ENCODE peak calls at places on chromosomes 2 and 18, in eight cellular contexts. R is spleen, E is brain microvascular endothelial cell, C is heart right ventricle, F is AG04449, A is sigmoid colon, O is aorta, S is endothelial cell of umbilical vein. G is an unnamed sample.

GRCh38 chr2:37625156-37625555 is 46.3 kb downstream of the CDC42EP3 start:
- DNase-seq in S (no peak), F (no peak), R (no peak), O (no peak), C (no peak), E (peak), A (no peak), G (no peak)

GRCh38 chr18:72410399-72410798 is 133.7 kb downstream of the CBLN2 start:
- DNase-seq in S (no peak), O (no peak), A (no peak), R (no peak), E (no peak), F (no peak), C (no peak), G (no peak)

GRCh38 chr2:234916674-234917073 is 35.1 kb upstream of the SH3BP4 start:
- DNase-seq in S (no peak), R (no peak), A (no peak), E (no peak), F (no peak), C (no peak), O (no peak), G (no peak)

GRCh38 chr2:24919100-24919976 is 699 bp downstream of the ADCY3 start:
- DNase-seq in C (no peak), S (no peak), O (peak), E (no peak), A (no peak), F (no peak), R (peak), G (peak)

GRCh38 chr18:111292-112014 is 46.9 kb upstream of the USP14 start:
- DNase-seq in C (peak), F (no peak), O (peak), S (peak), A (peak), E (no peak), R (peak), G (peak)

GRCh38 chr2:64204716-64205115 is 60.5 kb upstream of the PELI1 start:
- DNase-seq in C (no peak), A (no peak), O (no peak), R (no peak), F (no peak), E (no peak), S (no peak), G (no peak)

GRCh38 chr2:33412920-33413319 is 63.5 kb upstream of the RASGRP3 start:
- DNase-seq in O (no peak), E (peak), C (no peak), R (no peak), A (no peak), S (peak), F (no peak), G (no peak)

GRCh38 chr2:217035967-217036366 is 176.1 kb upstream of the TNP1 start:
- DNase-seq in E (no peak), S (no peak), A (no peak), O (peak), F (no peak), R (no peak), C (peak), G (no peak)

GRCh38 chr18:41378628-41379027 is 576.4 kb upstream of the PIK3C3 start:
- DNase-seq in S (peak), O (no peak), A (no peak), R (no peak), E (peak), F (no peak), C (no peak), G (no peak)

GRCh38 chr2:98552499-98553179 is 55.7 kb downstream of the COA5 start:
- DNase-seq in A (no peak), C (no peak), R (peak), O (no peak), F (peak), S (no peak), E (peak), G (no peak)

GRCh38 chr2:106095478-106096392 is 98.4 kb downstream of the UXS1 start:
- DNase-seq in O (peak), A (no peak), S (no peak), C (peak), F (no peak), E (no peak), R (peak), G (no peak)

GRCh38 chr2:168316073-168316440 is 68.7 kb upstream of the STK39 start:
- DNase-seq in E (peak), C (no peak), S (no peak), A (no peak), O (no peak), R (no peak), F (no peak), G (no peak)

GRCh38 chr2:84817239-84817655 is 63.6 kb downstream of the TRABD2A start:
- DNase-seq in S (no peak), O (no peak), R (no peak), E (no peak), C (no peak), F (no peak), A (no peak), G (no peak)

GRCh38 chr2:144712277-144712944 is 192.5 kb upstream of the ZEB2 start:
- DNase-seq in R (no peak), F (peak), S (no peak), C (no peak), O (no peak), E (no peak), A (no peak), G (no peak)

DNA sequence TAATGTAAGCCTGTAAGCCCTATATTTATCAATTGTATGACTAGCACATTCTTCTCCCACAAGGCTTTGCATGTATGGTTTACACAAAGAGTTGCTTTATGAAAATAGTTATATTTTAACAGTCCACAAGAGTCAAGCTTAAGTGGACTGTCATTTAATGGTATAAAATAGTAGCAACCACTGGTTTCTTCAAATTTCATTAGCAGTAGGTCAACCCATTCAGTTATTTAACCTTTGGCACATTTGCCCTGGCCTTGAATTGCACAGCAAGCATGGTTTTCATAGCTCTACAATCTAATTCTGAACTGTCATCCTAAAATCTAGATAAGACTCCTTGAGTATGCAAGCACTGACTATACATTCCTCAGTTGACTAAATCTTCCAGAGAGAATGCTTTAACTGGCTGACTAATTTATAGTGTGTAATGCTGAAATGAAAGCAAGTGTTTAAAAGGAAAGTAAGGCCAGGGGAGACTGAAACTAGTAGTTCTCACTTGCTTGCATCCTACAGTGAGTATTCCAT is 1.8 kb downstream of the DPP4 start:
- DNase-seq in R (no peak), A (no peak), F (peak), C (no peak), O (no peak), E (peak), S (peak), G (no peak)
- H3K4me3 ChIP-seq in R (no peak), A (peak), F (no peak), C (no peak), O (no peak), E (no peak), S (no peak), G (peak)

GRCh38 chr2:117170897-117171296 is 643.6 kb upstream of the DDX18 start:
- DNase-seq in E (no peak), S (no peak), R (no peak), O (no peak), C (no peak), A (no peak), F (no peak), G (no peak)
- H3K4me3 ChIP-seq in E (no peak), S (no peak), R (no peak), O (no peak), C (no peak), A (no peak), F (no peak), G (no peak)

GRCh38 chr2:85886585-85886984 is 2.2 kb downstream of the ST3GAL5 start:
- DNase-seq in O (peak), F (peak), A (peak), E (peak), R (no peak), S (peak), C (no peak), G (no peak)
- H3K4me3 ChIP-seq in O (no peak), F (peak), A (peak), E (peak), R (peak), S (no peak), C (no peak), G (no peak)

GRCh38 chr2:127051116-127051779 is 55.7 kb downstream of the BIN1 start:
- DNase-seq in S (no peak), C (peak), F (no peak), O (peak), A (peak), E (no peak), R (peak), G (no peak)
- H3K4me3 ChIP-seq in S (no peak), C (no peak), F (no peak), O (no peak), A (no peak), E (no peak), R (no peak), G (no peak)

GRCh38 chr2:240364582-240364960 is 70.9 kb upstream of the GPC1 start:
- DNase-seq in C (no peak), F (no peak), E (no peak), S (no peak), A (no peak), R (no peak), O (peak), G (no peak)

GRCh38 chr2:240362216-240362755 is 73.2 kb upstream of the GPC1 start:
- DNase-seq in F (no peak), C (no peak), O (peak), R (peak), S (no peak), A (no peak), E (no peak), G (no peak)

GRCh38 chr2:240363718-240364581 is 71.5 kb upstream of the GPC1 start:
- DNase-seq in E (no peak), R (no peak), C (no peak), O (peak), F (no peak), S (no peak), A (no peak), G (no peak)

GRCh38 chr2:240364961-240365775 is 70.3 kb upstream of the GPC1 start:
- DNase-seq in O (peak), C (no peak), R (no peak), E (no peak), A (no peak), S (no peak), F (no peak), G (no peak)

GRCh38 chr2:240362826-240363717 is 72.4 kb upstream of the GPC1 start:
- DNase-seq in C (no peak), S (no peak), R (peak), A (no peak), E (no peak), O (peak), F (no peak), G (no peak)
- H3K4me3 ChIP-seq in C (no peak), S (no peak), R (no peak), A (no peak), E (no peak), O (no peak), F (no peak), G (no peak)

GRCh38 chr2:223973606-223974005 is 16.3 kb downstream of the MRPL44 start:
- DNase-seq in A (no peak), O (no peak), C (no peak), E (no peak), R (no peak), S (no peak), F (no peak), G (no peak)
- H3K4me3 ChIP-seq in A (no peak), O (no peak), C (no peak), E (no peak), R (no peak), S (no peak), F (no peak), G (no peak)

GRCh38 chr2:170815746-170816498 is 765 bp upstream of the GAD1 start:
- DNase-seq in R (peak), O (no peak), A (no peak), F (no peak), E (peak), S (peak), C (peak), G (peak)

GRCh38 chr2:170817247-170817998 is 736 bp downstream of the GAD1 start:
- DNase-seq in A (no peak), R (peak), C (no peak), S (peak), F (no peak), E (no peak), O (no peak), G (peak)

GRCh38 chr2:170818294-170819104 is 1.8 kb downstream of the GAD1 start:
- DNase-seq in R (peak), E (no peak), A (no peak), F (no peak), C (no peak), S (no peak), O (no peak), G (no peak)

GRCh38 chr2:170816499-170817246 is at the start of gene GAD1:
- DNase-seq in S (peak), O (peak), C (peak), R (peak), F (no peak), E (peak), A (peak), G (peak)

DNA sequence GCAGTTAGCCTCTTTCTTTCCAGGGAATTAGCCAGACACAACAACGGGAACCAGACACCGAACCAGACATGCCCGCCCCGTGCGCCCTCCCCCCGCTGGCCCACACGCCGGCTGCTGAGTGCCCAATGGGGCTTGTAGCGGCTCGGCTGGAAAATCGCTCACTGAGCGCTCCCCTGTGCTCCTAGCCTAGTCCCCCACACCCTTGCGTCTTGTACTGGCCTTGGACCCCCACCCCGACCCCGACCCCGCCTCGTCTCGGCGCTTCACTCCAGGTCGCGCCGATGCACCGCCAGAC is 1.3 kb downstream of the GAD1 start:
- DNase-seq in A (no peak), R (no peak), O (no peak), F (no peak), C (no peak), S (no peak), E (no peak), G (peak)
- H3K4me3 ChIP-seq in A (peak), R (peak), O (peak), F (peak), C (peak), S (peak), E (no peak), G (peak)

GRCh38 chr2:156319811-156320490 is 12.6 kb downstream of the NR4A2 start:
- DNase-seq in S (no peak), O (peak), F (no peak), A (peak), R (peak), E (no peak), C (peak), G (no peak)

GRCh38 chr2:156322681-156323211 is 9.8 kb downstream of the NR4A2 start:
- DNase-seq in F (no peak), O (no peak), A (no peak), S (no peak), E (no peak), C (no peak), R (no peak), G (no peak)

GRCh38 chr2:156322103-156322671 is 10.3 kb downstream of the NR4A2 start:
- DNase-seq in F (no peak), E (no peak), O (no peak), A (no peak), R (no peak), C (no peak), S (no peak), G (no peak)

GRCh38 chr2:156321243-156321904 is 11.1 kb downstream of the NR4A2 start:
- DNase-seq in E (no peak), F (no peak), A (no peak), R (peak), O (no peak), C (peak), S (no peak), G (no peak)

DNA sequence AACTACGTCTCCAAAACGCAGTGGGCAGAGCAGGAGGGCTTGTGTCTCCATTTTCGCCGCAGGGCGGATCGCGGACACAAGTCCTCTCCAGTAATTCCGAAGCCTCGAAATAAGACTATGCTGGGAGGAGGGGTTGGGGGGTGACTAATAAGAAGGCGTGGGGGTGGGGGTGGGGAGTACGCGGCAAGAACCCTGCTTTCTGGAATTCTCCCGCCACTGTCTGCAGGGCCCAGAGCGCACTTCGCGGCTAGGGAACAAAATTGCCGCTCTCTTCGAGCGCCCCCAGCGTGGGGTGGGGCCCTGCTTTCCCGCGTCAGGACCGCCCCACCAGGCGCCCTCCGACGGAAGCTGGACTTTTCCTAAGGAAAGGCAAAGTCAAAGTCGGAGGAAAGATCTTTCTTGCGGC is 12.0 kb downstream of the NR4A2 start:
- DNase-seq in R (no peak), F (no peak), O (no peak), E (no peak), C (peak), A (peak), S (no peak), G (no peak)
- H3K4me3 ChIP-seq in R (peak), F (peak), O (peak), E (peak), C (peak), A (peak), S (peak), G (no peak)